ENCODE peak calls at places on chromosome 2, in nine cellular contexts. I is fibroblast of the aortic adventitia, P is upper lobe of left lung, X is dorsolateral prefrontal cortex, T is IMR-90, Z is GM20000, E is coronary artery, B is activated B cell treated with CpG ODN at 0.5 μM for 24 hours, A is lower lobe of right lung. G is an unnamed sample.

GRCh38 chr2:186349508-186349907 is 136.6 kb upstream of the ZC3H15 start:
- DNase-seq in A (no peak), T (peak; percentile 90), B (no peak), X (no peak), I (peak; percentile 96), E (no peak), Z (no peak), P (no peak), G (no peak)

GRCh38 chr2:767440-767839 is 90.2 kb upstream of the TMEM18 start:
- DNase-seq in I (no peak), A (no peak), T (no peak), P (no peak), X (no peak), E (no peak), B (no peak), Z (no peak), G (peak; percentile 37)

GRCh38 chr2:185456517-185456916 is 282.1 kb upstream of the FSIP2 start:
- DNase-seq in Z (no peak), X (no peak), I (peak; percentile 76), A (no peak), T (no peak), P (no peak), E (no peak), B (no peak), G (no peak)

GRCh38 chr2:144217853-144218633 is 301.9 kb downstream of the ZEB2 start:
- DNase-seq in X (no peak), T (peak; percentile 35), I (peak; percentile 15), A (no peak), B (no peak), Z (no peak), E (no peak), P (no peak), G (no peak)

GRCh38 chr2:179963626-179964025 is 43.5 kb downstream of the CWC22 start:
- DNase-seq in B (no peak), T (peak; percentile 80), Z (no peak), P (peak; percentile 2), I (peak; percentile 81), A (no peak), X (no peak), E (no peak), G (no peak)

GRCh38 chr2:196980498-196980897 is 54.0 kb upstream of the PGAP1 start:
- DNase-seq in T (no peak), X (no peak), E (no peak), Z (no peak), P (no peak), B (no peak), I (no peak), A (no peak), G (no peak)

GRCh38 chr2:190655570-190655969 is 6.7 kb downstream of the NAB1 start:
- DNase-seq in T (no peak), I (no peak), P (no peak), E (no peak), B (no peak), Z (no peak), X (no peak), A (no peak), G (no peak)

GRCh38 chr2:83323055-83323454 is 1136.0 kb downstream of the SUCLG1 start:
- DNase-seq in A (no peak), E (no peak), P (no peak), B (no peak), I (no peak), Z (no peak), T (no peak), X (no peak), G (no peak)

GRCh38 chr2:141554810-141555209 is 576.0 kb downstream of the LRP1B start:
- DNase-seq in I (peak; percentile 20), A (no peak), X (no peak), P (no peak), B (no peak), T (peak; percentile 55), Z (peak; percentile 10), E (no peak), G (no peak)

GRCh38 chr2:240611601-240612210 is 13.6 kb upstream of the GPR35 start:
- DNase-seq in T (no peak), B (no peak), A (peak; percentile 49), E (no peak), I (no peak), Z (no peak), P (no peak), X (peak; percentile 3), G (no peak)

GRCh38 chr2:73254343-73255006 is 20.4 kb downstream of the CCT7 start:
- DNase-seq in B (no peak), I (no peak), T (no peak), A (no peak), X (no peak), Z (no peak), P (no peak), E (no peak), G (no peak)

GRCh38 chr2:147045113-147045512 is 799.7 kb upstream of the ACVR2A start:
- DNase-seq in Z (peak; percentile 29), B (no peak), I (peak; percentile 86), T (peak; percentile 22), E (no peak), P (no peak), A (no peak), X (no peak), G (no peak)

GRCh38 chr2:240232961-240233890 is 92.8 kb upstream of the OTOS start:
- DNase-seq in E (peak; percentile 89), X (peak; percentile 71), P (peak; percentile 96), A (peak; percentile 91), Z (peak; percentile 84), B (peak; percentile 37), T (peak; percentile 71), I (peak; percentile 77), G (peak; percentile 61)

GRCh38 chr2:146412625-146413024 is 1432.2 kb upstream of the ACVR2A start:
- DNase-seq in I (no peak), A (no peak), E (no peak), Z (no peak), T (no peak), X (no peak), P (peak; percentile 34), B (no peak), G (no peak)

GRCh38 chr2:170823800-170824153 is 7.1 kb downstream of the GAD1 start:
- DNase-seq in X (no peak), A (no peak), Z (no peak), T (no peak), B (no peak), E (no peak), P (no peak), I (no peak), G (no peak)

GRCh38 chr2:27705851-27706622 is 42.3 kb downstream of the SLC4A1AP start:
- DNase-seq in P (no peak), T (peak; percentile 99), X (no peak), I (peak; percentile 99), B (no peak), E (peak; percentile 96), Z (no peak), A (peak; percentile 65), G (no peak)

GRCh38 chr2:159053186-159054031 is 85.0 kb downstream of the TANC1 start:
- DNase-seq in T (peak; percentile 99), Z (no peak), X (no peak), B (no peak), A (no peak), P (no peak), E (no peak), I (peak; percentile 69), G (no peak)

DNA sequence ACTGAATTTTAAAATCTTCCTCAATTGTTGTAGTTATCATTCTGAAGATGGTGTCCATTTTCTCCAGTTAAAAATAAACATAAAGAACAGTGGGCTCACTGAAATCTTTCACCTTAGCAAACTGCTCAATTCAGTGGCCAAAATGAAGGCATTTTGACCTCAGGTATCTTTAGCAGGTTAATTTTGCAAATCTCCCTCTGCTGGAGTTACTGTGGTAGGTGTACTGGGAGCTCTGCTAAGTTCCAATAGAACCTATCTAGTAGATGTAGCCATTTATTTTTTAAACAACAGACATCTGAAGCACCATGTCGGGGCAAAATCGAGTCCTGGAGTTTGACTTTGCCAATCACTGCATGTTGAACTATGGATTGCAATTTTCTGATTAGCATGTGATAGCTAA is 177.1 kb downstream of the IRS1 start:
- DNase-seq in E (no peak), P (no peak), Z (no peak), A (no peak), T (no peak), I (no peak), B (no peak), X (no peak), G (no peak)
- TF ChIP-seq CTCF in E (no peak), P (no peak), Z (no peak), A (no peak), T (no peak), I (peak; percentile 12), B (no peak), X (no peak), G (no peak)

DNA sequence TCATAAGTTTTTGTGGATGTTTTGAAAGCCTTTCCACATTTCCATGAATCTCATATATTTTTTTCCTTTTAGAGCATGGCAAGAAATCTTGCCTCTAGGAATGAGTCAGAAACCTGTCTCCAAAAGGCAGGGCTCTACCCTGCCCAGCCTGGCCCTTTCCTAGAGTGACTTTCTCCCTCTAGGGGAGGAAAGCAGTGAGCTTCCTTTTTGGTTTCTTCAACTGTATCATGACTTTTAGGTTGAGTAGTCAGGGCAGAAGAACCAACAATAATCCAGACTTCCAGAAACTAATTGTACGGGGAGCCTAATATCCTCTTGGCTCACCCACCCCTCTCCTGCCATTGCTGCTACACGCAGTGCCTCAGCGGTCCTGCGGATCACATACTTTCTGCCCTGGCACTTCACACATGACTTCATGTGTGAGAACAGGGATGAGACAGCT is 300.3 kb downstream of the AGPS start:
- DNase-seq in I (no peak), X (no peak), E (no peak), Z (no peak), T (no peak), A (no peak), B (no peak), P (no peak), G (no peak)
- TF ChIP-seq CTCF in I (no peak), X (no peak), E (no peak), Z (no peak), T (no peak), A (no peak), B (no peak), P (no peak), G (no peak)

GRCh38 chr2:63755980-63756379 is 85.7 kb upstream of the UGP2 start:
- DNase-seq in A (no peak), Z (no peak), I (peak; percentile 37), B (no peak), T (peak; percentile 77), X (no peak), E (no peak), P (no peak), G (no peak)
- TF ChIP-seq CTCF in A (no peak), Z (no peak), I (no peak), B (no peak), T (no peak), X (no peak), E (no peak), P (no peak), G (no peak)

DNA sequence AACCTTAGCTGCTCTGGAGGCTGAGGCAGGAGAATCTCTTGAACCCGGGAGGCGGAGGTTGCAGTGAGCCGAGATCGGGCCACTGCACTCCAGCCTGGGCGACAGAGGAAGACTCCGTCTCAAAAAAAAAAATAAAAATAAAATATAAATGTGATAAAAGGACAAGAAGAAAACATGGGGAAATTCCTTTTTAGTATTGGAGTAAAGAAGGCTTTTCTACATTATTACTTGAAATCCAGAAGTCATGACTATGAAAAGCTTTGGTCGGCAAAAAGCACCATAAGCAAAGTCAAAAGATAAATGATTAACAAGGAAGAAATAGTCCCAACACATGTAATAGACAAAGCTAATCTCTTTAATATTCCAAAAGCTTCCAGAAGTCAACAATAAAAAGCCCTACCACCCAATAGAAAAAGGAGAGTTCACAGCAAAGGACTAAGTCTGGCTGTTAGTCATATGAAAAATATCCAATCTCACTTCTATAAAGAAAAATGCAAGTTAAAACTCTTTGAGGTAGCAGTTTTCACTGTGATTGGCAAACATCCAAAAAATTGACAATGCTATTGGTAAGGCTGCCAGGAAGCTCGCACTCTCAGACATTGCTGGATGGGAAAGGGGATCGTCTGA is 1.5 kb upstream of the FAM168B start:
- DNase-seq in X (no peak), B (no peak), Z (no peak), I (peak; percentile 31), T (peak; percentile 7), A (no peak), P (no peak), E (no peak), G (no peak)
- TF ChIP-seq CTCF in X (no peak), B (no peak), Z (no peak), I (no peak), T (no peak), A (no peak), P (no peak), E (no peak), G (no peak)